ENCODE peak calls at places on chromosomes 12 and 14, in ten cellular contexts. One of them, this sample, is unnamed.

GRCh38 chr12:104975621-104976343 is 10.3 kb upstream of the NOPCHAP1 start:
- DNase-seq in WTC11: no peak
- DNase-seq in CD4-positive, alpha-beta T cell: no peak
- DNase-seq in AG04450: no peak
- DNase-seq in SK-N-SH: no peak
- DNase-seq in A673: no peak
- DNase-seq in stomach: no peak
- DNase-seq in HFFc6: peak
- DNase-seq in sigmoid colon: no peak
- DNase-seq in neural crest cell: no peak
- DNase-seq in this sample: no peak

GRCh38 chr14:55448146-55448614 is 7.8 kb upstream of the TBPL2 start:
- DNase-seq in CD4-positive, alpha-beta T cell: no peak
- DNase-seq in AG04450: peak
- DNase-seq in SK-N-SH: no peak
- DNase-seq in neural crest cell: no peak
- DNase-seq in stomach: peak
- DNase-seq in HFFc6: peak
- DNase-seq in A673: peak
- DNase-seq in WTC11: no peak
- DNase-seq in sigmoid colon: no peak
- DNase-seq in this sample: no peak

GRCh38 chr12:70487440-70487839 is 121.3 kb downstream of the KCNMB4 start:
- DNase-seq in A673: no peak
- DNase-seq in stomach: no peak
- DNase-seq in SK-N-SH: no peak
- DNase-seq in HFFc6: peak
- DNase-seq in AG04450: no peak
- DNase-seq in CD4-positive, alpha-beta T cell: no peak
- DNase-seq in WTC11: no peak
- DNase-seq in neural crest cell: no peak
- DNase-seq in sigmoid colon: no peak
- DNase-seq in this sample: no peak

GRCh38 chr12:91219511-91219910 is 36.9 kb upstream of the DCN start:
- DNase-seq in AG04450: no peak
- DNase-seq in neural crest cell: no peak
- DNase-seq in sigmoid colon: no peak
- DNase-seq in A673: no peak
- DNase-seq in stomach: no peak
- DNase-seq in SK-N-SH: no peak
- DNase-seq in HFFc6: peak
- DNase-seq in WTC11: no peak
- DNase-seq in CD4-positive, alpha-beta T cell: no peak
- DNase-seq in this sample: no peak

GRCh38 chr14:102215522-102216250 is 76.0 kb downstream of the WDR20 start:
- DNase-seq in HFFc6: no peak
- DNase-seq in SK-N-SH: no peak
- DNase-seq in stomach: no peak
- DNase-seq in WTC11: no peak
- DNase-seq in A673: peak
- DNase-seq in neural crest cell: no peak
- DNase-seq in sigmoid colon: no peak
- DNase-seq in CD4-positive, alpha-beta T cell: no peak
- DNase-seq in AG04450: no peak
- DNase-seq in this sample: no peak

GRCh38 chr14:60348211-60348610 is 99.2 kb downstream of the PPM1A start:
- DNase-seq in AG04450: no peak
- DNase-seq in A673: no peak
- DNase-seq in sigmoid colon: no peak
- DNase-seq in CD4-positive, alpha-beta T cell: no peak
- DNase-seq in neural crest cell: no peak
- DNase-seq in WTC11: no peak
- DNase-seq in HFFc6: no peak
- DNase-seq in SK-N-SH: no peak
- DNase-seq in stomach: no peak
- DNase-seq in this sample: no peak

GRCh38 chr14:56170877-56171422 is 52.7 kb downstream of the PELI2 start:
- DNase-seq in sigmoid colon: no peak
- DNase-seq in SK-N-SH: no peak
- DNase-seq in AG04450: no peak
- DNase-seq in A673: no peak
- DNase-seq in neural crest cell: no peak
- DNase-seq in CD4-positive, alpha-beta T cell: no peak
- DNase-seq in stomach: no peak
- DNase-seq in HFFc6: no peak
- DNase-seq in WTC11: no peak
- DNase-seq in this sample: no peak

GRCh38 chr12:414841-415240 is 13.4 kb downstream of the CCDC77 start:
- DNase-seq in AG04450: no peak
- DNase-seq in WTC11: no peak
- DNase-seq in sigmoid colon: no peak
- DNase-seq in A673: no peak
- DNase-seq in SK-N-SH: peak
- DNase-seq in neural crest cell: no peak
- DNase-seq in CD4-positive, alpha-beta T cell: no peak
- DNase-seq in HFFc6: no peak
- DNase-seq in stomach: no peak
- DNase-seq in this sample: no peak

GRCh38 chr12:131860472-131861260 is 32.5 kb downstream of the MMP17 start:
- DNase-seq in A673: peak
- DNase-seq in sigmoid colon: no peak
- DNase-seq in neural crest cell: no peak
- DNase-seq in CD4-positive, alpha-beta T cell: no peak
- DNase-seq in SK-N-SH: peak
- DNase-seq in AG04450: no peak
- DNase-seq in HFFc6: peak
- DNase-seq in stomach: peak
- DNase-seq in WTC11: peak
- DNase-seq in this sample: no peak

GRCh38 chr12:88854260-88854659 is 274.0 kb upstream of the KITLG start:
- DNase-seq in stomach: no peak
- DNase-seq in CD4-positive, alpha-beta T cell: no peak
- DNase-seq in A673: no peak
- DNase-seq in neural crest cell: no peak
- DNase-seq in sigmoid colon: no peak
- DNase-seq in WTC11: no peak
- DNase-seq in SK-N-SH: no peak
- DNase-seq in HFFc6: peak
- DNase-seq in AG04450: peak
- DNase-seq in this sample: no peak

GRCh38 chr12:104131609-104132008 is 6.4 kb downstream of the NFYB start:
- DNase-seq in AG04450: no peak
- DNase-seq in sigmoid colon: no peak
- DNase-seq in A673: no peak
- DNase-seq in neural crest cell: no peak
- DNase-seq in stomach: no peak
- DNase-seq in WTC11: no peak
- DNase-seq in HFFc6: no peak
- DNase-seq in CD4-positive, alpha-beta T cell: no peak
- DNase-seq in SK-N-SH: no peak
- DNase-seq in this sample: no peak

GRCh38 chr12:54627304-54627703 is 7.4 kb downstream of the LACRT start:
- DNase-seq in neural crest cell: no peak
- DNase-seq in CD4-positive, alpha-beta T cell: no peak
- DNase-seq in AG04450: no peak
- DNase-seq in A673: no peak
- DNase-seq in WTC11: no peak
- DNase-seq in SK-N-SH: no peak
- DNase-seq in HFFc6: no peak
- DNase-seq in stomach: no peak
- DNase-seq in sigmoid colon: no peak
- DNase-seq in this sample: no peak

GRCh38 chr12:54628186-54628846 is 6.4 kb downstream of the LACRT start:
- DNase-seq in stomach: no peak
- DNase-seq in AG04450: no peak
- DNase-seq in HFFc6: no peak
- DNase-seq in neural crest cell: no peak
- DNase-seq in SK-N-SH: no peak
- DNase-seq in sigmoid colon: no peak
- DNase-seq in WTC11: no peak
- DNase-seq in CD4-positive, alpha-beta T cell: no peak
- DNase-seq in A673: no peak
- DNase-seq in this sample: no peak

GRCh38 chr12:54616933-54617535 is 17.7 kb downstream of the LACRT start:
- DNase-seq in neural crest cell: no peak
- DNase-seq in WTC11: no peak
- DNase-seq in A673: no peak
- DNase-seq in SK-N-SH: no peak
- DNase-seq in stomach: no peak
- DNase-seq in AG04450: no peak
- DNase-seq in sigmoid colon: no peak
- DNase-seq in CD4-positive, alpha-beta T cell: no peak
- DNase-seq in HFFc6: no peak
- DNase-seq in this sample: no peak

GRCh38 chr12:54624316-54625279 is 10.1 kb downstream of the LACRT start:
- DNase-seq in HFFc6: no peak
- DNase-seq in SK-N-SH: no peak
- DNase-seq in A673: peak
- DNase-seq in neural crest cell: no peak
- DNase-seq in WTC11: no peak
- DNase-seq in CD4-positive, alpha-beta T cell: no peak
- DNase-seq in stomach: no peak
- DNase-seq in sigmoid colon: no peak
- DNase-seq in AG04450: no peak
- DNase-seq in this sample: no peak

DNA sequence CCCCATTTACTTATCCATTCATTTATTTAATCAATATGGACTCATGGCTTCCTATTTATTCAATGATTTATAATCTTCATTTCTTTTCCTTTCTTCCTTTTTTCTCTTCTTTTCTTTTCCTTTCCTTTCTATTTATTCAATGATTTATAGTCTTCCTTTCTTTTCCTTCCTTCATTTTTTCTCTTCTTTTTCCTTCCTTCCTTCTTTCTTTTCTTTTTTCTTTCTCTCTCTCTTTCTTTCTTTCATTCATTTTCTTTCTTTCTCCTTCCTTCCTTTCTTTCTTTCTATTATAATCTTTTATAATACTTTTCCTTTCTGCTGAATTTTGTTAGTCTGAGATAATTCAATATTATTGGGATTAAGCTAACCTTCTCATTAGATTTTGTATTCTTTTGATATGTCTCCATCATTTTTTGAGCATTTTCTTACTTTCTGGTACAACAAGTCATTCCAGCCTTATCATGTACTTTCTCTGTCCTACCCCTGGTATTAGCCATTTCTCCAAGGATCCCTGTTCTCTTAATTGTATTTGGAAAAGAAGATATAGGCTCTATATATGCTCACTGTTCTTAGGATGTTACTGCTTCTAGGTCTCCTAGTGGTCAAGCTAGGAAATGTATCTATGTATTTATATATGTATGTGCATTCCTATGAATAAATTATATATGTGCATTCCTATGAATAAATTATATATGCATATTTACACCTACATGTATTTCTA is 12.1 kb downstream of the LACRT start:
- DNase-seq in SK-N-SH: no peak
- DNase-seq in A673: peak
- DNase-seq in stomach: no peak
- DNase-seq in sigmoid colon: no peak
- DNase-seq in AG04450: no peak
- DNase-seq in neural crest cell: no peak
- DNase-seq in WTC11: no peak
- DNase-seq in HFFc6: peak
- DNase-seq in CD4-positive, alpha-beta T cell: no peak
- DNase-seq in this sample: no peak
- TF ChIP-seq CTCF in SK-N-SH: peak
- TF ChIP-seq CTCF in A673: peak
- TF ChIP-seq CTCF in stomach: no peak
- TF ChIP-seq CTCF in sigmoid colon: no peak
- TF ChIP-seq CTCF in AG04450: peak
- TF ChIP-seq CTCF in neural crest cell: peak
- TF ChIP-seq CTCF in WTC11: no peak
- TF ChIP-seq CTCF in HFFc6: peak
- TF ChIP-seq CTCF in CD4-positive, alpha-beta T cell: peak
- TF ChIP-seq CTCF in this sample: peak

DNA sequence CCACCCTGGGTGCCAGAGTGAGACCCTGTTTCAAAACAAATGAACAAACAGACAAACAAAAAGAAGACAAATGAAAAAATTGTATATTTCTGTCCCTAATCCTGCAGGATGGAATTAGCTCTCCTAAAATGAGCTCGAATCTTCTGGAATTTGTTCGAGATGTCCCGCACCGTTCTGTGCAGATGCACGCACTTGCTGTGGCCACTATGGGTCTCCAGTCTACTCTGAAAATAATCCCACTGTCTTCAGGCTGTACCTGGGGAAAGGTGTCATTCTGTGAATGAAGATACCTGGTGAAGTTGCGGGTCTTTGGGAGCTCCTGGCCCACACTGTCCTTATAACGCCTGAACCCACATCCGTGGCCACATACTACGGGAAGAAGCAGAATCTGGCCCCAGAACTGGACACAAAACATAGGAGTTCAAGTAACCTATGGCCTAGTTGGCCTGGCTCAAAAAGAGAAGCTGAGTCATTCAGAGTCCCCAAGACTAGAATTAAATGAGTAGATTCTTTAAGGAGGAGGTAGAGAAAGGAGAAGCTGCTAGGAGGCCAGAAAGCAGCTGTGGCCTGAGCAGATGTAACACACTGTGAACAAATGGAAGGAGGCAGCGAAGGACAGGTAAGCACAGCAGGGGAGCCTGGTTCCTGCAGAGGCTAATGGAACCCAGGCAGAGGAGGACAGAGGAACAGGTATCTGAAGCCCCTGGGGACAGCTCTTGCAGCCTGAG is 108.6 kb downstream of the FOXN3 start:
- DNase-seq in CD4-positive, alpha-beta T cell: no peak
- DNase-seq in AG04450: no peak
- DNase-seq in WTC11: no peak
- DNase-seq in A673: no peak
- DNase-seq in neural crest cell: no peak
- DNase-seq in stomach: no peak
- DNase-seq in HFFc6: peak
- DNase-seq in SK-N-SH: no peak
- DNase-seq in sigmoid colon: no peak
- DNase-seq in this sample: no peak
- TF ChIP-seq CTCF in CD4-positive, alpha-beta T cell: no peak
- TF ChIP-seq CTCF in AG04450: no peak
- TF ChIP-seq CTCF in WTC11: no peak
- TF ChIP-seq CTCF in A673: no peak
- TF ChIP-seq CTCF in neural crest cell: no peak
- TF ChIP-seq CTCF in stomach: no peak
- TF ChIP-seq CTCF in HFFc6: no peak
- TF ChIP-seq CTCF in SK-N-SH: no peak
- TF ChIP-seq CTCF in sigmoid colon: no peak
- TF ChIP-seq CTCF in this sample: no peak

GRCh38 chr12:115620816-115621215 is 656.7 kb downstream of the MED13L start:
- DNase-seq in A673: no peak
- DNase-seq in sigmoid colon: no peak
- DNase-seq in WTC11: no peak
- DNase-seq in stomach: no peak
- DNase-seq in AG04450: no peak
- DNase-seq in HFFc6: no peak
- DNase-seq in CD4-positive, alpha-beta T cell: no peak
- DNase-seq in SK-N-SH: no peak
- DNase-seq in neural crest cell: no peak
- DNase-seq in this sample: no peak
- TF ChIP-seq CTCF in A673: no peak
- TF ChIP-seq CTCF in sigmoid colon: no peak
- TF ChIP-seq CTCF in WTC11: no peak
- TF ChIP-seq CTCF in stomach: no peak
- TF ChIP-seq CTCF in AG04450: no peak
- TF ChIP-seq CTCF in HFFc6: no peak
- TF ChIP-seq CTCF in CD4-positive, alpha-beta T cell: no peak
- TF ChIP-seq CTCF in SK-N-SH: no peak
- TF ChIP-seq CTCF in neural crest cell: no peak
- TF ChIP-seq CTCF in this sample: no peak

GRCh38 chr12:118436002-118436724 is 59.8 kb downstream of the SUDS3 start:
- DNase-seq in neural crest cell: peak
- DNase-seq in A673: peak
- DNase-seq in AG04450: no peak
- DNase-seq in stomach: no peak
- DNase-seq in SK-N-SH: peak
- DNase-seq in WTC11: peak
- DNase-seq in HFFc6: peak
- DNase-seq in CD4-positive, alpha-beta T cell: no peak
- DNase-seq in sigmoid colon: no peak
- DNase-seq in this sample: peak
- TF ChIP-seq CTCF in neural crest cell: peak
- TF ChIP-seq CTCF in A673: peak
- TF ChIP-seq CTCF in AG04450: no peak
- TF ChIP-seq CTCF in stomach: peak
- TF ChIP-seq CTCF in SK-N-SH: peak
- TF ChIP-seq CTCF in WTC11: peak
- TF ChIP-seq CTCF in HFFc6: peak
- TF ChIP-seq CTCF in CD4-positive, alpha-beta T cell: no peak
- TF ChIP-seq CTCF in sigmoid colon: no peak
- TF ChIP-seq CTCF in this sample: no peak